ENCODE peak calls at places on chromosomes 12 and 14, in seven cellular contexts. One of them, this sample, is unnamed.

GRCh38 chr14:91817566-91818325 is 49.6 kb downstream of the TC2N start:
- DNase-seq in IMR-90: no peak
- DNase-seq in neuronal stem cell: no peak
- DNase-seq in mesenchymal stem cell: no peak
- DNase-seq in trophoblast cell: no peak
- DNase-seq in H1: no peak
- DNase-seq in mesendoderm: no peak
- DNase-seq in this sample: no peak

GRCh38 chr14:99118046-99118721 is 153.8 kb downstream of the BCL11B start:
- DNase-seq in trophoblast cell: no peak
- DNase-seq in mesendoderm: no peak
- DNase-seq in H1: peak; percentile 49
- DNase-seq in neuronal stem cell: no peak
- DNase-seq in mesenchymal stem cell: no peak
- DNase-seq in IMR-90: no peak
- DNase-seq in this sample: peak; percentile 58

GRCh38 chr14:102917056-102917385 is 5.4 kb upstream of the AMN start:
- DNase-seq in mesendoderm: no peak
- DNase-seq in IMR-90: no peak
- DNase-seq in H1: no peak
- DNase-seq in mesenchymal stem cell: no peak
- DNase-seq in trophoblast cell: no peak
- DNase-seq in neuronal stem cell: no peak
- DNase-seq in this sample: no peak

GRCh38 chr12:110741795-110742717 is 635 bp downstream of the PPP1CC start:
- DNase-seq in mesendoderm: peak; percentile 51
- DNase-seq in trophoblast cell: peak; percentile 46
- DNase-seq in H1: no peak
- DNase-seq in IMR-90: peak; percentile 42
- DNase-seq in mesenchymal stem cell: peak; percentile 54
- DNase-seq in neuronal stem cell: peak; percentile 18
- DNase-seq in this sample: no peak

GRCh38 chr14:70013269-70013873 is 134.2 kb downstream of the SMOC1 start:
- DNase-seq in IMR-90: peak; percentile 30
- DNase-seq in H1: peak; percentile 94
- DNase-seq in trophoblast cell: peak; percentile 59
- DNase-seq in neuronal stem cell: peak; percentile 54
- DNase-seq in mesendoderm: peak; percentile 67
- DNase-seq in mesenchymal stem cell: no peak
- DNase-seq in this sample: peak; percentile 74

GRCh38 chr12:107320031-107320928 is 226.9 kb upstream of the CRY1 start:
- DNase-seq in neuronal stem cell: no peak
- DNase-seq in IMR-90: peak; percentile 61
- DNase-seq in mesendoderm: peak; percentile 83
- DNase-seq in mesenchymal stem cell: peak; percentile 9
- DNase-seq in trophoblast cell: peak; percentile 60
- DNase-seq in H1: peak; percentile 79
- DNase-seq in this sample: peak; percentile 87

GRCh38 chr14:77310041-77310440 is 10.6 kb downstream of the POMT2 start:
- DNase-seq in neuronal stem cell: no peak
- DNase-seq in trophoblast cell: no peak
- DNase-seq in mesendoderm: no peak
- DNase-seq in H1: no peak
- DNase-seq in IMR-90: peak; percentile 33
- DNase-seq in mesenchymal stem cell: no peak
- DNase-seq in this sample: no peak

GRCh38 chr14:98498019-98498885 is 773.7 kb downstream of the BCL11B start:
- DNase-seq in mesendoderm: no peak
- DNase-seq in mesenchymal stem cell: no peak
- DNase-seq in H1: no peak
- DNase-seq in IMR-90: no peak
- DNase-seq in neuronal stem cell: no peak
- DNase-seq in trophoblast cell: peak; percentile 10
- DNase-seq in this sample: no peak

GRCh38 chr14:99479903-99480855 is 480 bp downstream of the SETD3 start:
- DNase-seq in neuronal stem cell: peak; percentile 48
- DNase-seq in trophoblast cell: peak; percentile 50
- DNase-seq in mesendoderm: peak; percentile 69
- DNase-seq in IMR-90: peak; percentile 65
- DNase-seq in mesenchymal stem cell: peak; percentile 83
- DNase-seq in H1: no peak
- DNase-seq in this sample: peak; percentile 47

GRCh38 chr14:74638066-74638465 is 26.0 kb upstream of the LTBP2 start:
- DNase-seq in H1: no peak
- DNase-seq in mesendoderm: peak; percentile 57
- DNase-seq in mesenchymal stem cell: no peak
- DNase-seq in neuronal stem cell: no peak
- DNase-seq in trophoblast cell: no peak
- DNase-seq in IMR-90: no peak
- DNase-seq in this sample: no peak

GRCh38 chr12:103334447-103334846 is 161.3 kb downstream of the C12orf42 start:
- DNase-seq in IMR-90: no peak
- DNase-seq in trophoblast cell: no peak
- DNase-seq in neuronal stem cell: no peak
- DNase-seq in mesenchymal stem cell: no peak
- DNase-seq in mesendoderm: no peak
- DNase-seq in H1: no peak
- DNase-seq in this sample: no peak

GRCh38 chr14:53044486-53044885 is 93.6 kb upstream of the FERMT2 start:
- DNase-seq in IMR-90: peak; percentile 91
- DNase-seq in mesenchymal stem cell: peak; percentile 70
- DNase-seq in neuronal stem cell: no peak
- DNase-seq in mesendoderm: no peak
- DNase-seq in H1: no peak
- DNase-seq in trophoblast cell: peak; percentile 59
- DNase-seq in this sample: no peak

GRCh38 chr12:57242691-57243454 is 8.1 kb downstream of the STAC3 start:
- DNase-seq in trophoblast cell: peak; percentile 73
- DNase-seq in IMR-90: peak; percentile 35
- DNase-seq in mesendoderm: peak; percentile 95
- DNase-seq in H1: peak; percentile 100
- DNase-seq in neuronal stem cell: peak; percentile 85
- DNase-seq in mesenchymal stem cell: peak; percentile 63
- DNase-seq in this sample: peak; percentile 96

GRCh38 chr14:95097385-95097784 is 59.9 kb downstream of the DICER1 start:
- DNase-seq in neuronal stem cell: no peak
- DNase-seq in H1: no peak
- DNase-seq in mesendoderm: no peak
- DNase-seq in IMR-90: peak; percentile 12
- DNase-seq in trophoblast cell: no peak
- DNase-seq in mesenchymal stem cell: no peak
- DNase-seq in this sample: no peak

GRCh38 chr14:52703225-52703624 is 3.8 kb upstream of the PSMC6 start:
- DNase-seq in trophoblast cell: peak; percentile 40
- DNase-seq in H1: no peak
- DNase-seq in IMR-90: peak; percentile 98
- DNase-seq in mesenchymal stem cell: peak; percentile 91
- DNase-seq in neuronal stem cell: no peak
- DNase-seq in mesendoderm: no peak
- DNase-seq in this sample: no peak

GRCh38 chr14:102774391-102775153 is 2.7 kb upstream of the TRAF3 start:
- DNase-seq in H1: peak; percentile 60
- DNase-seq in mesenchymal stem cell: peak; percentile 95
- DNase-seq in trophoblast cell: peak; percentile 95
- DNase-seq in neuronal stem cell: no peak
- DNase-seq in IMR-90: peak; percentile 78
- DNase-seq in mesendoderm: peak; percentile 91
- DNase-seq in this sample: peak; percentile 77

DNA sequence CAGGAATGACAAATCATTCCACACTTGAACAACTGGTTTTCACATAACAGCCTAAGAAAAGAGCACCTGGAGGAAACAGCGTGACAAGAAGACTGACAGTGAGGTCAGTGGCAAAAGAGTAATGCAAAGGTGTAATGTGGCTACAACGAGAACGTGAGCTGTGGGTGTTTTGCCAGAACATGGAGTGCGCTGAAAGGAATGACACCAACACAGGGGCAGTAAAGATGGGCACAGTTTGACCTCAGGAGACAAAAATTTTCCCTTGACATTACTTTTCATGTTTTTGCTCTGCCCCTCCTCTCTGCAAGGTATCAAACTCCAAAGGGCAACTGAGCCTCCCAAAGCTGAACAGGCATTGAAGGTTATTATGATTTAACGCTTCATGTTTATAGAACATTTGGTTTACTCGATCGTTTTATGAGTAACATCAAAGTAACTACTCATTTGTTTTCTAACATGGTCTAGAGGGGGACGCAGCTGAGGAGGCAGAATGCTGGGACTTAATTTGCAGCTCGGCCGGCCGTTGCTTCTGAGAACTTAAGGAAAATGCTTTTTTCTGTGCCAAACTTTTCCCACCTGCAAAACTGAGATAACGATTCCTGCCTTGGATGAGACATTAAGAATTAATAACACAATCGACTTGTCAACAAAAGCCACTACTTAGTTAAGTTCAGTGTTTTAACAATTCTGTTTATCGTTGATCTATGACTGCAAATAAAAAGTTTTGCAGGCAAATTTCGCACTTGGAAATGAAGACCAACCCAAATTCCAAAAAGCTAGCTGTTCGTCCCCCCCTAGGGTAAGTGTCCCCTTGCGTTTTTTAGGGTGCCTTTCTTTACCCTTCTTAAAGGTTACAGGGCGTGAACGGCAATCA is 951 bp downstream of the HAUS4 start:
- DNase-seq in mesenchymal stem cell: no peak
- DNase-seq in mesendoderm: no peak
- DNase-seq in neuronal stem cell: no peak
- DNase-seq in IMR-90: no peak
- DNase-seq in H1: no peak
- DNase-seq in trophoblast cell: peak; percentile 80
- DNase-seq in this sample: no peak
- H3K18ac ChIP-seq in mesenchymal stem cell: peak overlapping the region; percentile 43
- H3K18ac ChIP-seq in mesendoderm: peak overlapping the region; percentile 93
- H3K18ac ChIP-seq in neuronal stem cell: no peak overlapping the region
- H3K18ac ChIP-seq in IMR-90: peak overlapping the region; percentile 57
- H3K18ac ChIP-seq in H1: no peak overlapping the region
- H3K18ac ChIP-seq in trophoblast cell: no peak overlapping the region
- H3K18ac ChIP-seq in this sample: no peak overlapping the region

GRCh38 chr12:124053855-124054254 is 80.8 kb downstream of the ZNF664 start:
- DNase-seq in mesenchymal stem cell: peak; percentile 78
- DNase-seq in trophoblast cell: peak; percentile 57
- DNase-seq in IMR-90: peak; percentile 48
- DNase-seq in neuronal stem cell: peak; percentile 51
- DNase-seq in H1: peak; percentile 61
- DNase-seq in mesendoderm: peak; percentile 87
- DNase-seq in this sample: peak; percentile 82

GRCh38 chr12:124055066-124055465 is 82.1 kb downstream of the ZNF664 start:
- DNase-seq in IMR-90: no peak
- DNase-seq in mesenchymal stem cell: no peak
- DNase-seq in neuronal stem cell: no peak
- DNase-seq in trophoblast cell: no peak
- DNase-seq in mesendoderm: no peak
- DNase-seq in H1: no peak
- DNase-seq in this sample: no peak

GRCh38 chr12:124059752-124060151 is 86.7 kb downstream of the ZNF664 start:
- DNase-seq in mesenchymal stem cell: no peak
- DNase-seq in H1: no peak
- DNase-seq in mesendoderm: no peak
- DNase-seq in IMR-90: no peak
- DNase-seq in trophoblast cell: no peak
- DNase-seq in neuronal stem cell: no peak
- DNase-seq in this sample: no peak

GRCh38 chr12:124057691-124058090 is 84.7 kb downstream of the ZNF664 start:
- DNase-seq in neuronal stem cell: no peak
- DNase-seq in mesenchymal stem cell: no peak
- DNase-seq in trophoblast cell: no peak
- DNase-seq in H1: no peak
- DNase-seq in IMR-90: no peak
- DNase-seq in mesendoderm: no peak
- DNase-seq in this sample: no peak
- H4K8ac ChIP-seq in neuronal stem cell: no peak overlapping the region
- H4K8ac ChIP-seq in mesenchymal stem cell: no peak overlapping the region
- H4K8ac ChIP-seq in trophoblast cell: no peak overlapping the region
- H4K8ac ChIP-seq in H1: no peak overlapping the region
- H4K8ac ChIP-seq in IMR-90: no peak overlapping the region
- H4K8ac ChIP-seq in mesendoderm: no peak overlapping the region
- H4K8ac ChIP-seq in this sample: no peak overlapping the region

DNA sequence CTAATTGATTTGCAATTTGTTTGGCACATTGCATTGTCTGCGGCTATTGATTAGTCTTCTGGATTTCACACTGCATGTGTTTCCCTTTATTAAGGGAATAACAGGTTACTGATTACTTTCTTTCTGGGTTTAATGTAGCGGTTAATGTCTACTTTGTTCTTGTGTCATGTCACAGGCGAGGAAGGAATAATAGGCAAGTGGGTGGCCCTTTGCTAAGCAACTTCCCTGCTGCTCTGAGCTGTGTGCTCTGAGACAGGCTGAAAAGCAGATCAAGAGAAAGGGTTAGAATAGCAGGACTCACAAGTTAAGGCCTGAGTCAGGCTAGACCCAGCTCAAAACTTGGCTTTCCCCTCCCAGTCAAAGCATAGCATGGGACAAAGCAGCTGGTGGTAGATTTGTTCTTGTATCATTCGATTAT is 77.2 kb downstream of the NKX2-1 start:
- DNase-seq in mesenchymal stem cell: no peak
- DNase-seq in mesendoderm: peak; percentile 30
- DNase-seq in IMR-90: no peak
- DNase-seq in H1: no peak
- DNase-seq in neuronal stem cell: peak; percentile 93
- DNase-seq in trophoblast cell: no peak
- DNase-seq in this sample: no peak
- H3K27me3 ChIP-seq in mesenchymal stem cell: peaks cover 20% of the 10 kb centered on the region
- H3K27me3 ChIP-seq in mesendoderm: no peaks in the 10 kb centered on the region
- H3K27me3 ChIP-seq in IMR-90: peaks cover 5% of the 10 kb centered on the region
- H3K27me3 ChIP-seq in H1: peaks cover 31% of the 10 kb centered on the region
- H3K27me3 ChIP-seq in neuronal stem cell: peaks cover 92% of the 10 kb centered on the region
- H3K27me3 ChIP-seq in trophoblast cell: no peaks in the 10 kb centered on the region
- H3K27me3 ChIP-seq in this sample: no peaks in the 10 kb centered on the region

DNA sequence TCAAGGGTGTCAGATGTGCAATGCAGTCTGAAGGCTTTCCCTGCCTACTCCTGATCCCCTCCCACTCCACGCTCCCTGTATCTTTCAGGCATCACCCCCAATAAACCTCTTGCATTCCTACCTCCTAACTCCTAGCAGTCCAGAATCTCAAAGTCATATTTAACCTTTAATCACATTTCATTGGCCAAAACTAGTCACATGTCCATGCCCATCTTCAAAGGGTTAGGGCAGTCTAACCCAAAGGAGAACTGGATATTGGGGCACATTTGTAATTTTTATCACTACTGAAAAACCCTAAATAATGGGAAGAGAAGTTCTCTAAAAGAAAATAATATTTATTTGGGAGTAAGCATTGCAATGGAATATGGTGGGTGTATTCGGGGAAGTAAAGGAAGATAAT is 5.4 kb upstream of the C12orf75 start:
- DNase-seq in mesenchymal stem cell: no peak
- DNase-seq in mesendoderm: no peak
- DNase-seq in trophoblast cell: no peak
- DNase-seq in H1: no peak
- DNase-seq in neuronal stem cell: no peak
- DNase-seq in IMR-90: no peak
- DNase-seq in this sample: no peak
- H3K18ac ChIP-seq in mesenchymal stem cell: no peak overlapping the region
- H3K18ac ChIP-seq in mesendoderm: no peak overlapping the region
- H3K18ac ChIP-seq in trophoblast cell: no peak overlapping the region
- H3K18ac ChIP-seq in H1: no peak overlapping the region
- H3K18ac ChIP-seq in neuronal stem cell: no peak overlapping the region
- H3K18ac ChIP-seq in IMR-90: peak overlapping the region; percentile 42
- H3K18ac ChIP-seq in this sample: no peak overlapping the region

This sample was measured in H9.